ENCODE peak calls at places on chromosome X, in ten cellular contexts. A is GM23248, C is tibial artery, R is cardiac muscle cell, Q is cardiac fibroblast, X is SK-N-SH, J is AG10803, G is PC-3, E is GM12865, F is fibroblast of the aortic adventitia. M is an unnamed sample.

GRCh38 chrX:37787353-37787869 is 7.6 kb downstream of the CYBB start:
- DNase-seq in X (no peak), E (peak), A (no peak), F (no peak), R (no peak), Q (no peak), C (no peak), J (no peak), G (no peak), M (no peak)

GRCh38 chrX:130170752-130171445 is 863 bp upstream of the RAB33A start:
- DNase-seq in A (peak), F (no peak), G (no peak), R (peak), J (no peak), X (peak), Q (no peak), E (peak), C (no peak), M (peak)

GRCh38 chrX:70264784-70265183 is 3.4 kb upstream of the ARR3 start:
- DNase-seq in F (no peak), X (no peak), Q (peak), A (no peak), J (no peak), E (no peak), G (no peak), R (peak), C (no peak), M (no peak)

GRCh38 chrX:54807524-54808108 is at the start of gene MAGED2:
- DNase-seq in X (peak), R (peak), Q (peak), F (peak), C (peak), E (no peak), G (peak), A (peak), J (peak), M (peak)

GRCh38 chrX:64394059-64394873 is 986 bp downstream of the MTMR8 start:
- DNase-seq in G (no peak), R (no peak), C (no peak), Q (no peak), E (no peak), J (no peak), X (peak), A (no peak), F (no peak), M (no peak)

GRCh38 chrX:131792789-131793462 is 230.2 kb upstream of the STK26 start:
- DNase-seq in E (peak), X (peak), J (peak), G (peak), C (no peak), Q (peak), F (peak), A (peak), R (no peak), M (no peak)

GRCh38 chrX:130778773-130779172 is 124.2 kb downstream of the ENOX2 start:
- DNase-seq in X (no peak), C (no peak), A (peak), R (no peak), F (no peak), Q (peak), G (no peak), E (no peak), J (no peak), M (no peak)

GRCh38 chrX:129773649-129774458 is 5.9 kb upstream of the SASH3 start:
- DNase-seq in X (no peak), R (no peak), J (no peak), C (no peak), E (peak), F (no peak), A (no peak), G (no peak), Q (no peak), M (no peak)

GRCh38 chrX:109886122-109886761 is 116.7 kb upstream of the TMEM164 start:
- DNase-seq in Q (peak), E (peak), G (peak), F (peak), C (peak), J (peak), R (peak), X (peak), A (peak), M (peak)

GRCh38 chrX:34658316-34658715 is 1.2 kb upstream of the TMEM47 start:
- DNase-seq in G (no peak), A (peak), C (no peak), R (no peak), E (no peak), J (peak), F (peak), Q (peak), X (no peak), M (no peak)

GRCh38 chrX:133248177-133248576 is 30.0 kb upstream of the TFDP3 start:
- DNase-seq in G (no peak), Q (no peak), X (no peak), R (peak), F (no peak), E (no peak), C (no peak), J (no peak), A (no peak), M (no peak)

GRCh38 chrX:3263681-3264126 is 82.7 kb downstream of the MXRA5 start:
- DNase-seq in X (no peak), C (no peak), A (peak), E (no peak), G (no peak), J (peak), F (peak), Q (peak), R (no peak), M (no peak)

GRCh38 chrX:86714441-86714840 is 566.2 kb downstream of the DACH2 start:
- DNase-seq in J (no peak), G (no peak), A (no peak), Q (no peak), E (no peak), C (no peak), F (no peak), X (no peak), R (no peak), M (no peak)

GRCh38 chrX:156008915-156009314 is 11.4 kb downstream of the IL9R start:
- DNase-seq in G (no peak), C (no peak), Q (peak), F (no peak), R (no peak), A (no peak), E (no peak), J (no peak), X (no peak), M (no peak)

GRCh38 chrX:118807151-118808017 is 16.2 kb upstream of the ZCCHC12 start:
- DNase-seq in E (peak), A (peak), Q (peak), C (no peak), R (peak), J (peak), F (peak), G (peak), X (peak), M (peak)

GRCh38 chrX:74231625-74232024 is 72.4 kb upstream of the ZCCHC13 start:
- DNase-seq in R (no peak), E (no peak), X (no peak), J (no peak), A (no peak), C (no peak), G (peak), Q (no peak), F (no peak), M (no peak)

GRCh38 chrX:84224741-84225140 is 36.7 kb upstream of the RPS6KA6 start:
- DNase-seq in J (no peak), Q (no peak), X (no peak), A (no peak), E (no peak), F (no peak), R (no peak), G (no peak), C (no peak), M (no peak)

GRCh38 chrX:129632443-129632842 is 22.3 kb downstream of the APLN start:
- DNase-seq in Q (no peak), X (no peak), J (peak), G (no peak), E (no peak), A (peak), F (peak), C (no peak), R (no peak), M (no peak)

GRCh38 chrX:3550160-3550765 is 163.2 kb downstream of the PRKX start:
- DNase-seq in C (no peak), X (no peak), F (peak), E (peak), A (peak), J (no peak), Q (peak), R (no peak), G (peak), M (no peak)

GRCh38 chrX:124217289-124218251 is 114.9 kb upstream of the TEX13D start:
- DNase-seq in J (peak), G (peak), X (no peak), C (no peak), Q (peak), E (peak), R (no peak), F (no peak), A (peak), M (peak)

GRCh38 chrX:118272237-118272636 is 73.7 kb upstream of the WDR44 start:
- DNase-seq in A (peak), J (peak), G (peak), R (no peak), C (no peak), X (no peak), Q (peak), E (no peak), F (peak), M (no peak)

GRCh38 chrX:71992711-71993110 is 82.1 kb downstream of the NHSL2 start:
- DNase-seq in G (no peak), R (no peak), X (no peak), J (no peak), C (no peak), A (no peak), E (peak), F (no peak), Q (no peak), M (peak)

GRCh38 chrX:29555465-29556091 is 659.8 kb upstream of the MAGEB2 start:
- DNase-seq in G (no peak), C (no peak), X (no peak), A (no peak), R (no peak), Q (no peak), E (peak), J (no peak), F (no peak), M (no peak)

GRCh38 chrX:45781901-45782553 is 581.4 kb upstream of the DIPK2B start:
- DNase-seq in E (no peak), A (peak), G (peak), C (no peak), R (no peak), J (peak), Q (peak), F (peak), X (no peak), M (no peak)

GRCh38 chrX:44914532-44915198 is 41.7 kb downstream of the KDM6A start:
- DNase-seq in A (peak), C (no peak), J (peak), E (no peak), R (no peak), G (no peak), X (no peak), F (peak), Q (peak), M (no peak)

GRCh38 chrX:20067709-20068315 is 48.9 kb downstream of the MAP7D2 start:
- DNase-seq in J (peak), E (peak), F (peak), R (no peak), G (peak), X (peak), Q (peak), A (peak), C (peak), M (no peak)

GRCh38 chrX:110045421-110045820 is 42.5 kb downstream of the TMEM164 start:
- DNase-seq in E (no peak), G (no peak), X (no peak), A (no peak), C (no peak), Q (no peak), F (no peak), R (no peak), J (no peak), M (no peak)

GRCh38 chrX:109840585-109840984 is 107.5 kb upstream of the ACSL4 start:
- DNase-seq in G (peak), J (peak), C (peak), X (no peak), A (peak), R (no peak), E (no peak), F (peak), Q (peak), M (no peak)

GRCh38 chrX:79366888-79367749 is at the start of gene ITM2A:
- DNase-seq in E (peak), R (peak), G (no peak), Q (peak), J (no peak), F (no peak), C (peak), A (no peak), X (peak), M (peak)

GRCh38 chrX:29661290-29661689 is 554.1 kb upstream of the MAGEB2 start:
- DNase-seq in G (peak), J (peak), C (no peak), A (peak), E (no peak), F (peak), R (no peak), X (no peak), Q (peak), M (no peak)

GRCh38 chrX:47751670-47752069 is 85.0 kb upstream of the ZNF81 start:
- DNase-seq in F (no peak), G (peak), A (peak), C (no peak), X (no peak), E (peak), R (peak), Q (peak), J (peak), M (peak)

GRCh38 chrX:11109968-11110367 is 1.2 kb upstream of the HCCS start:
- DNase-seq in Q (no peak), C (no peak), E (no peak), J (no peak), X (no peak), R (no peak), F (no peak), G (no peak), A (no peak), M (no peak)

GRCh38 chrX:17373337-17373736 is 1.7 kb upstream of the NHS start:
- DNase-seq in F (no peak), E (no peak), A (no peak), J (no peak), Q (no peak), C (no peak), G (no peak), R (peak), X (no peak), M (no peak)

GRCh38 chrX:103211012-103211715 is 3.7 kb upstream of the BEX4 start:
- DNase-seq in J (peak), F (peak), R (peak), Q (peak), E (peak), A (peak), X (peak), C (peak), G (peak), M (peak)

GRCh38 chrX:133698298-133698697 is 283.0 kb upstream of the GPC4 start:
- DNase-seq in J (peak), Q (peak), X (peak), C (no peak), A (peak), R (peak), E (no peak), F (peak), G (peak), M (peak)

GRCh38 chrX:153765138-153766079 is 1.4 kb downstream of the PLXNB3 start:
- DNase-seq in C (no peak), Q (no peak), G (no peak), A (peak), R (no peak), F (no peak), J (no peak), X (peak), E (peak), M (no peak)
- H3K4me3 ChIP-seq in C (peak), Q (peak), G (peak), A (peak), R (no peak), F (peak), J (peak), X (peak), E (no peak), M (no peak)

DNA sequence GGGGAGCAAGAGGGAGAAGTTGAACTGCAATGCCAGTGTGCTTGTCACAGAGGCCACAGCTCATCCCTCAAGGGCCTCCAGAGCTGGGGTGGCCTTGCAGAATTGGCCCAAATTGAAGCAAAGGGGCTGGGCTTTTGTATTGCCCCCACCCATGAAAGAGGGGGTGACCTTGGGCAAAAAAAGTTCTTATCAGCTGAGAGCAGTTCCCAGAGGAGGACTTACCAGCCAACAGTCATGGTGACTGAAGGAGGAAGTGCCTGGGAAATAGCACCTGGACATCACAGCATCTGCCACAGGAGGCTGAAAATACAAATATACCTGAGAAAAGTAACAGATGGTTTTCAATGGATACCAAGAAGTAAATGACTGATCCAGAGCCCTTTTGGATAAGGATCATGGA is 262.4 kb downstream of the MID1IP1 start:
- DNase-seq in X (no peak), C (no peak), G (no peak), Q (no peak), J (no peak), F (no peak), R (no peak), A (no peak), E (no peak), M (no peak)
- H3K4me3 ChIP-seq in X (no peak), C (no peak), G (no peak), Q (no peak), J (no peak), F (no peak), R (no peak), A (no peak), E (no peak), M (no peak)

DNA sequence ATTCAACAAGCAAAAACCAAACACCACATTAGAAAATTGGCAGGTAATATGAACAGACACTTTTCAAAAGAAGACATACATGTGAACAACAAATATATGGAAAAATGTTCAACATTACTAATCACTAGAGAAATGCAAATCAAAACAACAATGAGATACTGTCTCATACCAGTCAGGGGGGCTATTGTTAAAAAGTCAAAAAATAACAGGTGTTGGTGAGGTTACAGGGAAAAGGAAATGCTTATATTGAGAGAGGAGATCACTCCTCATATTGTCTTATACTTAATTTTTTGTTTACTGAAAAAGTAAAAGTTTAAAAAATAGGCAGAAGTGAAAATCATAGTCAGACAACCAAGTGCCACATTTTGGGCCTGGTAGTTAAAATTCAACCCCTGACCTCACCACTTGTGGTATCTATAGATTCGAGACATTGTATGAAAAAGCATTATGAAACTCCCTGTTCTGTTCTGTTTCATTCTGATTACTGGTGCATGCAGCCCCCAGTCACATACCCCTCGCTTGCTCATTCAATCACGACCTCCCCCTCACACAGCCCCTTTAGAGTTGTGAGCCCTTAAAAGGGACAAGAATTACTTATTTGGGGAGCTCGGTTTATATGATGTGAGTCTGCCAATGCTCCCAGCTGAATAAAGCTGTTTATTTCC is 153.7 kb upstream of the FGF16 start:
- DNase-seq in C (no peak), G (no peak), F (no peak), Q (no peak), J (no peak), A (no peak), R (no peak), E (no peak), X (no peak), M (no peak)
- H3K4me3 ChIP-seq in C (no peak), G (no peak), F (no peak), Q (no peak), J (no peak), A (no peak), R (no peak), E (no peak), X (no peak), M (no peak)

GRCh38 chrX:120286733-120287512 is 24.3 kb downstream of the TMEM255A start:
- DNase-seq in X (no peak), Q (no peak), R (no peak), F (no peak), E (peak), C (no peak), A (no peak), G (no peak), J (no peak), M (no peak)
- H3K4me3 ChIP-seq in X (no peak), Q (no peak), R (no peak), F (no peak), E (no peak), C (no peak), A (no peak), G (no peak), J (no peak), M (no peak)

GRCh38 chrX:105822138-105823091 is at the start of gene NRK:
- DNase-seq in X (peak), F (no peak), Q (peak), E (no peak), C (peak), J (no peak), G (no peak), A (no peak), R (peak), M (no peak)
- H3K4me3 ChIP-seq in X (no peak), F (no peak), Q (peak), E (no peak), C (peak), J (no peak), G (peak), A (no peak), R (peak), M (no peak)

GRCh38 chrX:1534321-1535168 is 2.4 kb downstream of the P2RY8 start:
- DNase-seq in F (no peak), X (no peak), R (no peak), A (no peak), Q (no peak), G (no peak), J (no peak), E (peak), C (no peak), M (no peak)

GRCh38 chrX:1537031-1537715 is at the start of gene P2RY8:
- DNase-seq in X (no peak), A (peak), F (no peak), J (peak), G (peak), E (peak), Q (peak), R (no peak), C (peak), M (peak)

GRCh38 chrX:1533083-1533482 is 3.9 kb downstream of the P2RY8 start:
- DNase-seq in G (no peak), C (no peak), X (no peak), E (no peak), A (no peak), R (no peak), J (no peak), F (no peak), Q (no peak), M (no peak)

GRCh38 chrX:1536712-1537030 is 314 bp downstream of the P2RY8 start:
- DNase-seq in R (no peak), C (no peak), J (no peak), A (no peak), Q (no peak), F (no peak), E (no peak), G (no peak), X (no peak), M (no peak)

DNA sequence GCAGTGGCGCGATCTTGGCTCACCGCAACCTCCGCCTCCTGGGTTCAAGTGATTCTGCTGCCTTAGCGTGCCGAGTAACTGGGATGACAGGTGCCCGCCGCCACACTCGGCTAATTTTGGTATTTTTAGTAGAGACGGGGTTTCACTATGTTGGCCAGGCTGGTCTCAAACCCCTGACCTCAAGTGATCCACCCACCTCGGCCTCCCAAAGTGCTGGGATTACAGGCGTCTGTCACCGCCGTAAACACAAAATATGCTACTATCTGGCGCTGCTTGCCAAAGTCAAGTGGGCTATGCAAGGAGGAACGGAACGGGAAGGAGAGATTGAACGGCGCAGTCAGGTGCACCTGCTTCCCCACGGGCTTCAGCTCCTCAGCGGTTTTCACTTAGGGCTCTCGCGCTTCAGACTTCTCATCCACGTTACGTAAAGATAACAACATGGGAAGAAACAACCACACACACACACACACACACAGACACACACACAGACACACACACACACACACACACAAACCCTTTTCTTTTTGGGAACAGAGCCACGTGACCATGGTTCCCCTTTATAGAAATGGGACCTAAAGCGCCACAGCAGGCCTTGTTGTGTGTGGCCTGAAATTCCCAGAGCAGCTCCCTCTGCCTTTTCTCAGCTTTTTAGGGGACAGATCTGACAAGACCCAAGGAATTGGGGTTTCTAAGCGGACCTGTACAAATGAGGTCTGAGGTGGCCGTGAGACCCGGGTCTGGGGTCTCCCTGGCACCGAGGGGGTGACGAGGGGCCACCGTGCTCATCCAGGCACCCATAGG is 1.5 kb downstream of the P2RY8 start:
- DNase-seq in G (no peak), F (no peak), R (no peak), Q (no peak), A (no peak), C (no peak), J (no peak), E (peak), X (no peak), M (peak)
- H3K4me3 ChIP-seq in G (no peak), F (no peak), R (no peak), Q (no peak), A (no peak), C (peak), J (no peak), E (peak), X (no peak), M (peak)